ENCODE peak calls at places on chromosomes 7 and 10, in eight cellular contexts. O is T-helper 22 cell; T is NCI-H82; R is CD8-positive, alpha-beta memory T cell; Q is T follicular helper cell; B is AG09309; P is MCF 10A; H is MM.1S. K is an unnamed sample.

GRCh38 chr10:119397416-119397815 is 145.1 kb downstream of the RGS10 start:
- DNase-seq in O (no peak), T (no peak), R (no peak), Q (no peak), B (no peak), P (no peak), H (no peak), K (no peak)

GRCh38 chr10:78212134-78212785 is 178.6 kb downstream of the RPS24 start:
- DNase-seq in O (no peak), T (peak), R (no peak), Q (no peak), B (no peak), P (peak), H (no peak), K (no peak)

GRCh38 chr10:75400769-75401568 is 595 bp downstream of the ZNF503 start:
- DNase-seq in O (no peak), T (peak), R (no peak), Q (no peak), B (no peak), P (peak), H (peak), K (no peak)

GRCh38 chr7:99371376-99371920 is 3.1 kb upstream of the ARPC1B start:
- DNase-seq in O (no peak), T (no peak), R (no peak), Q (no peak), B (no peak), P (no peak), H (no peak), K (no peak)

GRCh38 chr7:22325671-22326070 is 31.3 kb downstream of the RAPGEF5 start:
- DNase-seq in O (no peak), T (no peak), R (no peak), Q (no peak), B (no peak), P (no peak), H (no peak), K (no peak)

GRCh38 chr7:108372601-108373000 is 83.6 kb downstream of the NRCAM start:
- DNase-seq in O (no peak), T (no peak), R (no peak), Q (no peak), B (no peak), P (no peak), H (no peak), K (no peak)

GRCh38 chr7:50497068-50497642 is 47.0 kb upstream of the FIGNL1 start:
- DNase-seq in O (no peak), T (peak), R (no peak), Q (no peak), B (peak), P (peak), H (no peak), K (no peak)

GRCh38 chr10:71887767-71888166 is 36.7 kb upstream of the PSAP start:
- DNase-seq in O (no peak), T (no peak), R (no peak), Q (no peak), B (no peak), P (no peak), H (no peak), K (no peak)

GRCh38 chr7:49513939-49514338 is 259.5 kb upstream of the VWC2 start:
- DNase-seq in O (no peak), T (no peak), R (no peak), Q (no peak), B (no peak), P (no peak), H (no peak), K (no peak)

GRCh38 chr7:137417464-137417863 is 73.9 kb upstream of the PTN start:
- DNase-seq in O (no peak), T (peak), R (no peak), Q (no peak), B (no peak), P (no peak), H (no peak), K (no peak)

GRCh38 chr10:110007171-110007700 is 548 bp upstream of the ADD3 start:
- DNase-seq in O (no peak), T (no peak), R (no peak), Q (no peak), B (no peak), P (peak), H (no peak), K (no peak)

GRCh38 chr7:17158261-17158660 is 140.2 kb upstream of the AHR start:
- DNase-seq in O (no peak), T (no peak), R (no peak), Q (no peak), B (no peak), P (peak), H (no peak), K (no peak)

GRCh38 chr10:131697461-131698128 is 203.2 kb upstream of the PPP2R2D start:
- DNase-seq in O (no peak), T (no peak), R (no peak), Q (no peak), B (no peak), P (no peak), H (no peak), K (no peak)

GRCh38 chr7:77866370-77866769 is 67.8 kb downstream of the PHTF2 start:
- DNase-seq in O (no peak), T (no peak), R (no peak), Q (no peak), B (no peak), P (no peak), H (no peak), K (no peak)

GRCh38 chr10:35467186-35467585 is 130.9 kb downstream of the CCNY start:
- DNase-seq in O (no peak), T (no peak), R (no peak), Q (no peak), B (no peak), P (no peak), H (no peak), K (no peak)

GRCh38 chr10:73096041-73096451 is 620 bp downstream of the P4HA1 start:
- DNase-seq in O (peak), T (peak), R (peak), Q (peak), B (no peak), P (peak), H (peak), K (peak)

GRCh38 chr10:64726466-64726865 is 1205.3 kb downstream of the REEP3 start:
- DNase-seq in O (no peak), T (no peak), R (no peak), Q (no peak), B (no peak), P (peak), H (no peak), K (no peak)